ENCODE peak calls at places on chromosomes 2 and 18, in six cellular contexts. L, N, D, J, R and P are unnamed samples.

GRCh38 chr2:19667085-19667484 is 234.7 kb downstream of the TTC32 start:
- DNase-seq in L (peak), N (no peak), D (no peak), J (no peak), R (no peak), P (no peak)

GRCh38 chr18:31102020-31102684 is at the start of gene DSC2:
- DNase-seq in L (no peak), N (no peak), D (peak), J (no peak), R (no peak), P (peak)

GRCh38 chr2:189570565-189570964 is 10.0 kb downstream of the SLC40A1 start:
- DNase-seq in L (no peak), N (no peak), D (no peak), J (no peak), R (no peak), P (no peak)

GRCh38 chr2:189580267-189580661 is 322 bp downstream of the SLC40A1 start:
- DNase-seq in L (no peak), N (no peak), D (peak), J (no peak), R (no peak), P (peak)

GRCh38 chr2:184534986-184535385 is 63.3 kb upstream of the ZNF804A start:
- DNase-seq in L (no peak), N (no peak), D (no peak), J (no peak), R (no peak), P (no peak)

GRCh38 chr2:66433695-66433944 is 1.3 kb upstream of the MEIS1 start:
- DNase-seq in L (no peak), N (no peak), D (no peak), J (no peak), R (no peak), P (no peak)

GRCh38 chr2:70091364-70091763 is 4.1 kb downstream of the PCBP1 start:
- DNase-seq in L (no peak), N (no peak), D (no peak), J (no peak), R (no peak), P (no peak)

GRCh38 chr2:125745514-125745913 is 910.4 kb upstream of the GYPC start:
- DNase-seq in L (peak), N (no peak), D (no peak), J (peak), R (no peak), P (no peak)

GRCh38 chr2:104120144-104120543 is 733.8 kb upstream of the POU3F3 start:
- DNase-seq in L (no peak), N (no peak), D (no peak), J (no peak), R (no peak), P (no peak)

GRCh38 chr2:66849128-66849527 is 414.2 kb downstream of the MEIS1 start:
- DNase-seq in L (no peak), N (no peak), D (no peak), J (no peak), R (no peak), P (no peak)

GRCh38 chr2:172230783-172231446 is 128.2 kb upstream of the DLX2 start:
- DNase-seq in L (no peak), N (no peak), D (no peak), J (no peak), R (no peak), P (no peak)

GRCh38 chr2:59190518-59190917 is 949.4 kb upstream of the FANCL start:
- DNase-seq in L (no peak), N (no peak), D (no peak), J (no peak), R (no peak), P (no peak)

GRCh38 chr2:101766871-101767739 is 69.6 kb downstream of the MAP4K4 start:
- DNase-seq in L (peak), N (no peak), D (no peak), J (no peak), R (no peak), P (no peak)

GRCh38 chr2:98793275-98793674 is 62.3 kb upstream of the MGAT4A start:
- DNase-seq in L (no peak), N (no peak), D (no peak), J (no peak), R (no peak), P (no peak)

GRCh38 chr2:64086347-64087082 is 57.7 kb downstream of the PELI1 start:
- DNase-seq in L (no peak), N (no peak), D (no peak), J (no peak), R (no peak), P (no peak)

GRCh38 chr2:123915380-123915779 is 109.7 kb upstream of the CNTNAP5 start:
- DNase-seq in L (no peak), N (no peak), D (no peak), J (no peak), R (no peak), P (no peak)

GRCh38 chr2:163775304-163775703 is 39.5 kb upstream of the FIGN start:
- DNase-seq in L (no peak), N (no peak), D (no peak), J (no peak), R (no peak), P (no peak)

GRCh38 chr18:55425698-55426097 is 162.3 kb downstream of the TCF4 start:
- DNase-seq in L (no peak), N (no peak), D (no peak), J (no peak), R (no peak), P (no peak)

GRCh38 chr2:74975016-74975415 is 16.6 kb downstream of the POLE4 start:
- DNase-seq in L (no peak), N (no peak), D (no peak), J (no peak), R (no peak), P (no peak)

GRCh38 chr2:58640042-58640441 is 398.9 kb upstream of the FANCL start:
- DNase-seq in L (no peak), N (no peak), D (no peak), J (peak), R (no peak), P (no peak)

GRCh38 chr2:198913394-198914152 is 544.2 kb downstream of the SATB2 start:
- DNase-seq in L (no peak), N (no peak), D (no peak), J (no peak), R (peak), P (no peak)

GRCh38 chr2:68059769-68060525 is 2.9 kb downstream of the C1D start:
- DNase-seq in L (no peak), N (no peak), D (no peak), J (no peak), R (no peak), P (no peak)

GRCh38 chr2:231683292-231683898 is 24.9 kb upstream of the PTMA start:
- DNase-seq in L (no peak), N (no peak), D (no peak), J (no peak), R (no peak), P (no peak)

GRCh38 chr18:44568986-44569385 is 111.7 kb upstream of the SETBP1 start:
- DNase-seq in L (no peak), N (no peak), D (no peak), J (no peak), R (no peak), P (no peak)

GRCh38 chr2:25558262-25558661 is 115.1 kb downstream of the DTNB start:
- DNase-seq in L (peak), N (no peak), D (no peak), J (no peak), R (peak), P (no peak)

GRCh38 chr2:168035458-168035857 is 211.9 kb downstream of the STK39 start:
- DNase-seq in L (no peak), N (no peak), D (no peak), J (no peak), R (no peak), P (no peak)

GRCh38 chr2:128028668-128029054 is 802 bp upstream of the SAP130 start:
- DNase-seq in L (no peak), N (no peak), D (no peak), J (no peak), R (no peak), P (no peak)

GRCh38 chr2:28357055-28357454 is 35.6 kb upstream of the FOSL2 start:
- DNase-seq in L (no peak), N (no peak), D (no peak), J (no peak), R (no peak), P (no peak)

GRCh38 chr2:159612255-159612901 is 4.0 kb downstream of the BAZ2B start:
- DNase-seq in L (peak), N (no peak), D (no peak), J (peak), R (no peak), P (no peak)

GRCh38 chr2:5367321-5367720 is 324.9 kb upstream of the SOX11 start:
- DNase-seq in L (no peak), N (no peak), D (no peak), J (no peak), R (no peak), P (no peak)

GRCh38 chr2:184611221-184612085 is 13.1 kb downstream of the ZNF804A start:
- DNase-seq in L (peak), N (no peak), D (no peak), J (peak), R (no peak), P (no peak)

GRCh38 chr2:73156539-73157124 is 43.9 kb upstream of the RAB11FIP5 start:
- DNase-seq in L (peak), N (no peak), D (peak), J (no peak), R (no peak), P (peak)

GRCh38 chr2:97951155-97951670 is 44.5 kb downstream of the TMEM131 start:
- DNase-seq in L (no peak), N (no peak), D (no peak), J (no peak), R (no peak), P (no peak)

GRCh38 chr2:107698861-107699260 is 127.8 kb upstream of the RGPD4 start:
- DNase-seq in L (no peak), N (no peak), D (no peak), J (no peak), R (no peak), P (no peak)

GRCh38 chr18:68874361-68874760 is 76.5 kb downstream of the CCDC102B start:
- DNase-seq in L (no peak), N (no peak), D (no peak), J (no peak), R (no peak), P (no peak)